ENCODE peak calls at places on chromosomes 16 and 17, in six cellular contexts. A is activated T-helper 1 cell treated with Interleukin-2 at 50 U/mL for 16 hours, U is T-helper 2 cell, D is nephron progenitor cell, L is prostate gland, C is tibial nerve. O is an unnamed sample.

GRCh38 chr16:31267332-31268032 is 7.7 kb downstream of the ITGAM start:
- DNase-seq in A (no peak), U (no peak), D (no peak), L (no peak), C (no peak), O (no peak)

GRCh38 chr17:78970834-78971763 is 8.6 kb downstream of the LGALS3BP start:
- DNase-seq in A (peak; percentile 59), U (peak; percentile 45), D (peak; percentile 88), L (peak; percentile 69), C (peak; percentile 95), O (peak; percentile 91)

GRCh38 chr16:85348921-85349334 is 236.7 kb upstream of the CIBAR2 start:
- DNase-seq in A (no peak), U (no peak), D (no peak), L (no peak), C (no peak), O (no peak)

GRCh38 chr17:16909472-16909871 is 62.4 kb downstream of the TNFRSF13B start:
- DNase-seq in A (no peak), U (no peak), D (no peak), L (no peak), C (no peak), O (no peak)

GRCh38 chr16:65373095-65373494 is 251.2 kb upstream of the CDH11 start:
- DNase-seq in A (no peak), U (no peak), D (no peak), L (no peak), C (no peak), O (no peak)

GRCh38 chr16:71557299-71557698 is 19.6 kb downstream of the TAT start:
- DNase-seq in A (no peak), U (no peak), D (no peak), L (no peak), C (no peak), O (no peak)

GRCh38 chr16:25097304-25097988 is 14.1 kb upstream of the LCMT1 start:
- DNase-seq in A (no peak), U (no peak), D (no peak), L (no peak), C (no peak), O (no peak)

GRCh38 chr17:44543213-44543904 is 13.9 kb upstream of the FZD2 start:
- DNase-seq in A (no peak), U (no peak), D (peak; percentile 65), L (no peak), C (no peak), O (no peak)

GRCh38 chr17:80959330-80960036 is 32.2 kb upstream of the CHMP6 start:
- DNase-seq in A (no peak), U (no peak), D (no peak), L (peak; percentile 53), C (peak; percentile 55), O (peak; percentile 79)

GRCh38 chr17:77280304-77280910 is 139.6 kb downstream of the SEC14L1 start:
- DNase-seq in A (no peak), U (no peak), D (no peak), L (no peak), C (no peak), O (no peak)

GRCh38 chr16:59973966-59974365 is 1239.8 kb upstream of the GOT2 start:
- DNase-seq in A (no peak), U (no peak), D (no peak), L (no peak), C (no peak), O (no peak)

GRCh38 chr16:83040174-83040573 is 413.4 kb downstream of the CDH13 start:
- DNase-seq in A (no peak), U (no peak), D (no peak), L (no peak), C (no peak), O (no peak)

GRCh38 chr17:9363440-9364350 is 211.9 kb downstream of the STX8 start:
- DNase-seq in A (no peak), U (no peak), D (no peak), L (no peak), C (no peak), O (no peak)

GRCh38 chr17:2064511-2064910 is 9.6 kb downstream of the HIC1 start:
- DNase-seq in A (no peak), U (no peak), D (no peak), L (no peak), C (no peak), O (no peak)

GRCh38 chr17:30930495-30930894 is 8.8 kb downstream of the ADAP2 start:
- DNase-seq in A (no peak), U (no peak), D (no peak), L (no peak), C (no peak), O (no peak)

GRCh38 chr17:1143573-1143972 is 36.2 kb downstream of the ABR start:
- DNase-seq in A (no peak), U (no peak), D (peak; percentile 74), L (no peak), C (no peak), O (no peak)